ENCODE peak calls at places on chromosomes 7 and 10, in six cellular contexts. S is GM13976, N is spleen, R is K562, J is heart left ventricle, X is AG09309. E is an unnamed sample.

GRCh38 chr10:42953684-42954674 is 122.9 kb upstream of the RET start:
- DNase-seq in S (no peak), N (peak), R (no peak), J (no peak), X (no peak), E (no peak)

GRCh38 chr10:16809074-16809718 is 8.0 kb downstream of the RSU1 start:
- DNase-seq in S (peak), N (no peak), R (peak), J (peak), X (no peak), E (no peak)

GRCh38 chr10:71975891-71976725 is 11.9 kb downstream of the CHST3 start:
- DNase-seq in S (peak), N (peak), R (no peak), J (peak), X (no peak), E (no peak)

GRCh38 chr7:11507929-11508328 is 324.1 kb downstream of the THSD7A start:
- DNase-seq in S (no peak), N (no peak), R (no peak), J (no peak), X (no peak), E (no peak)

GRCh38 chr7:34015656-34016055 is 110.3 kb downstream of the BMPER start:
- DNase-seq in S (no peak), N (no peak), R (no peak), J (no peak), X (no peak), E (no peak)

GRCh38 chr10:21020545-21020944 is 123.4 kb upstream of the NEBL start:
- DNase-seq in S (peak), N (no peak), R (peak), J (no peak), X (no peak), E (peak)

GRCh38 chr10:102342958-102343357 is 52.5 kb upstream of the NFKB2 start:
- DNase-seq in S (no peak), N (no peak), R (no peak), J (no peak), X (peak), E (no peak)

GRCh38 chr7:86911703-86912102 is 147.8 kb downstream of the ELAPOR2 start:
- DNase-seq in S (no peak), N (no peak), R (peak), J (no peak), X (no peak), E (no peak)

GRCh38 chr10:3783313-3783689 is 1.7 kb downstream of the KLF6 start:
- DNase-seq in S (peak), N (peak), R (no peak), J (peak), X (no peak), E (peak)

GRCh38 chr10:49613160-49613881 is 516 bp upstream of the CHAT start:
- DNase-seq in S (no peak), N (peak), R (no peak), J (peak), X (no peak), E (no peak)

GRCh38 chr7:44984478-44984758 is 5.6 kb upstream of the MYO1G start:
- DNase-seq in S (no peak), N (no peak), R (no peak), J (no peak), X (no peak), E (no peak)

GRCh38 chr10:96456296-96456840 is 57.4 kb downstream of the TLL2 start:
- DNase-seq in S (no peak), N (no peak), R (no peak), J (no peak), X (no peak), E (no peak)

GRCh38 chr10:14022954-14023353 is 307.8 kb downstream of the FRMD4A start:
- DNase-seq in S (no peak), N (no peak), R (no peak), J (no peak), X (no peak), E (no peak)

GRCh38 chr7:73308665-73309214 is at the start of gene NSUN5:
- DNase-seq in S (peak), N (peak), R (peak), J (peak), X (no peak), E (peak)

GRCh38 chr7:105036217-105037168 is 22.5 kb downstream of the KMT2E start:
- DNase-seq in S (no peak), N (no peak), R (no peak), J (no peak), X (no peak), E (no peak)

GRCh38 chr10:35889226-35889625 is 247.1 kb upstream of the FZD8 start:
- DNase-seq in S (no peak), N (no peak), R (no peak), J (no peak), X (no peak), E (no peak)

GRCh38 chr7:135466442-135467206 is 43.3 kb downstream of the CNOT4 start:
- DNase-seq in S (no peak), N (no peak), R (no peak), J (no peak), X (no peak), E (no peak)

GRCh38 chr10:83983578-83984255 is 155.6 kb upstream of the GHITM start:
- DNase-seq in S (no peak), N (no peak), R (peak), J (no peak), X (no peak), E (no peak)

GRCh38 chr10:109343293-109343692 is 580.0 kb downstream of the XPNPEP1 start:
- DNase-seq in S (no peak), N (no peak), R (no peak), J (no peak), X (no peak), E (no peak)

GRCh38 chr10:14296081-14296709 is 34.5 kb downstream of the FRMD4A start:
- DNase-seq in S (no peak), N (no peak), R (no peak), J (no peak), X (no peak), E (no peak)

GRCh38 chr10:45151467-45152214 is 150.9 kb downstream of the ZNF22 start:
- DNase-seq in S (no peak), N (no peak), R (no peak), J (no peak), X (no peak), E (no peak)

GRCh38 chr7:55575098-55575497 is 2.8 kb upstream of the VOPP1 start:
- DNase-seq in S (no peak), N (no peak), R (no peak), J (no peak), X (no peak), E (no peak)

GRCh38 chr7:45714521-45714820 is 140.3 kb downstream of the ADCY1 start:
- DNase-seq in S (no peak), N (no peak), R (no peak), J (no peak), X (no peak), E (no peak)

GRCh38 chr7:81676813-81677212 is 93.0 kb downstream of the HGF start:
- DNase-seq in S (no peak), N (no peak), R (no peak), J (no peak), X (no peak), E (no peak)

GRCh38 chr10:30751678-30752331 is 122.3 kb upstream of the LYZL2 start:
- DNase-seq in S (peak), N (peak), R (peak), J (peak), X (no peak), E (peak)
- TF ChIP-seq CTCF in S (peak), N (peak), R (peak), J (peak), X (peak), E (peak)

GRCh38 chr7:50112250-50112649 is 19.2 kb upstream of the ZPBP start:
- DNase-seq in S (no peak), N (no peak), R (no peak), J (no peak), X (no peak), E (no peak)
- TF ChIP-seq CTCF in S (no peak), N (no peak), R (no peak), J (no peak), X (no peak), E (no peak)

DNA sequence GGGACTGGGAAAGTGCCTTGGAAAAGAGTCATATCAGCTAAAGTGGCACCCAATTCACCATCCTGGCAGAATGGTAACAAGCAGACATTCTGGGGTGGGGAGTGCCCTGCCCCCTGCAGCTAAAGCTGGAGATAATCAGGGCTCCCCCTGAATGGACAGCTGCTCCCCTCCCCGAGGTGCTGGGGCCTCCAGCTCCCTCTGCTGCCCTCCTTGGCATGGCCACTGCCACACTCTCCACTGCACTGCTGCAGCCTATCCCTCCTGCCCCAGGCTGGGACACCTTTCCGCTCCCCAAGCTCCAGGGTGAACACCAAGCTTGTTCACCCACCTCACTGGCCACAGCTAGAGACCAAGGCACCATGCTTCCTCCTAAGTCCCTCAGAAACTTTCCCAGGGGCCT is 9.8 kb upstream of the PARD3 start:
- DNase-seq in S (no peak), N (no peak), R (no peak), J (no peak), X (no peak), E (no peak)
- TF ChIP-seq CTCF in S (no peak), N (no peak), R (peak), J (no peak), X (peak), E (peak)

GRCh38 chr10:28715246-28715645 is 37.9 kb downstream of the BAMBI start:
- DNase-seq in S (no peak), N (no peak), R (no peak), J (no peak), X (no peak), E (no peak)

GRCh38 chr10:28713626-28714352 is 36.5 kb downstream of the BAMBI start:
- DNase-seq in S (no peak), N (no peak), R (no peak), J (no peak), X (no peak), E (no peak)

GRCh38 chr10:28716748-28717147 is 39.4 kb downstream of the BAMBI start:
- DNase-seq in S (no peak), N (no peak), R (no peak), J (no peak), X (no peak), E (no peak)

GRCh38 chr10:28714401-28715053 is 37.2 kb downstream of the BAMBI start:
- DNase-seq in S (no peak), N (no peak), R (no peak), J (no peak), X (no peak), E (no peak)

DNA sequence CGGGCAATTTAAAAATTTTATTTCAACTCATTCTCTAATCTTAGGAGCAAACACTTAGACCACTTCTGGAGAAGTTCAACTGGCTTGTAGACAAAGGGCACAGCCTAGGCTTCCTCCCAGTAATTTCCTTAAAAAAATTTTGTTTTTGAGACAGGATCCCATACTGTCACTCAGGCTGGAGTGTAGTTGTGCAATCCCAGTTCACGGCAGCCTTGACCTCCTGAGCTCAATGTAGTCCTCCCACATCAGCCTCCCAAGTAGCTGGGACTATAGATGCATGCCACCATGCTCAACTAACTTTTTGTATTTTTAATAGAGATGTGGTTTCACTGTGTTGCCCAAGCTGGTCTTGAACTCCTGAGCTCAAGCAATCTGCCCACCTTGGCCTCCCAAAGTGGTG is 38.4 kb downstream of the BAMBI start:
- DNase-seq in S (no peak), N (no peak), R (no peak), J (no peak), X (no peak), E (no peak)
- TF ChIP-seq CTCF in S (no peak), N (no peak), R (no peak), J (no peak), X (no peak), E (no peak)

GRCh38 chr7:94431203-94431602 is 36.5 kb downstream of the COL1A2 start:
- DNase-seq in S (no peak), N (no peak), R (no peak), J (no peak), X (no peak), E (no peak)
- TF ChIP-seq CTCF in S (no peak), N (no peak), R (no peak), J (no peak), X (no peak), E (no peak)